ENCODE peak calls at places on chromosomes 2 and 18, in four cellular contexts. G is H1, F is neuronal stem cell, O is IMR-90. E is an unnamed sample.

GRCh38 chr2:11738589-11739436 is 7.6 kb upstream of the LPIN1 start:
- DNase-seq in F (no peak), O (peak; percentile 87), G (no peak), E (peak; percentile 78)

GRCh38 chr2:203018181-203018580 is 3.5 kb downstream of the NBEAL1 start:
- DNase-seq in F (no peak), G (no peak), O (peak; percentile 38), E (no peak)

GRCh38 chr2:188677182-188677581 is 297.0 kb upstream of the COL3A1 start:
- DNase-seq in G (no peak), O (peak; percentile 6), F (no peak), E (no peak)

GRCh38 chr2:38074047-38074774 is 1.7 kb downstream of the CYP1B1 start:
- DNase-seq in G (no peak), F (no peak), O (no peak), E (peak; percentile 62)

GRCh38 chr2:95121150-95121494 is 486 bp downstream of the MRPS5 start:
- DNase-seq in G (no peak), F (no peak), O (peak; percentile 17), E (no peak)

GRCh38 chr2:105802587-105802986 is 57.9 kb downstream of the NCK2 start:
- DNase-seq in O (no peak), G (no peak), F (no peak), E (no peak)

GRCh38 chr2:26907416-26907815 is 59.5 kb downstream of the DPYSL5 start:
- DNase-seq in G (no peak), F (no peak), O (no peak), E (no peak)

GRCh38 chr2:72211359-72211758 is 63.7 kb upstream of the CYP26B1 start:
- DNase-seq in O (no peak), F (no peak), G (no peak), E (no peak)

GRCh38 chr18:77765468-77765867 is 515.8 kb downstream of the GALR1 start:
- DNase-seq in F (peak; percentile 39), G (no peak), O (no peak), E (peak; percentile 56)

GRCh38 chr18:30683836-30684235 is 358.7 kb downstream of the DSC3 start:
- DNase-seq in G (no peak), O (no peak), F (no peak), E (no peak)

GRCh38 chr2:69226886-69227285 is 160.1 kb downstream of the GFPT1 start:
- DNase-seq in G (no peak), F (no peak), O (no peak), E (no peak)

GRCh38 chr18:27278131-27278530 is 93.0 kb upstream of the CHST9 start:
- DNase-seq in O (no peak), G (no peak), F (no peak), E (no peak)

GRCh38 chr2:176269319-176270099 is at the start of gene MTX2:
- DNase-seq in F (peak; percentile 69), O (peak; percentile 57), G (peak; percentile 38), E (peak; percentile 88)

GRCh38 chr2:85577386-85578242 is at the start of gene VAMP8:
- DNase-seq in G (peak; percentile 53), F (no peak), O (no peak), E (peak; percentile 86)

GRCh38 chr18:79875531-79875919 is 75.9 kb downstream of the SLC66A2 start:
- DNase-seq in F (no peak), G (no peak), O (no peak), E (no peak)

GRCh38 chr2:20365249-20365817 is 14.7 kb upstream of the PUM2 start:
- DNase-seq in F (no peak), O (peak; percentile 87), G (no peak), E (no peak)

GRCh38 chr2:134411828-134412638 is 158.2 kb downstream of the MGAT5 start:
- DNase-seq in O (peak; percentile 86), G (peak; percentile 39), F (peak; percentile 63), E (peak; percentile 88)

GRCh38 chr2:6297238-6297637 is 568.5 kb downstream of the CMPK2 start:
- DNase-seq in O (no peak), G (no peak), F (no peak), E (no peak)

GRCh38 chr2:108243566-108243965 is 3.8 kb downstream of the SULT1C3 start:
- DNase-seq in F (no peak), G (no peak), O (no peak), E (no peak)

GRCh38 chr2:28630341-28630740 is 121.3 kb upstream of the PPP1CB start:
- DNase-seq in O (no peak), G (no peak), F (no peak), E (no peak)

GRCh38 chr2:205659922-205660321 is 22.4 kb upstream of the NRP2 start:
- DNase-seq in G (no peak), F (no peak), O (no peak), E (no peak)

GRCh38 chr18:53566622-53567021 is 657.8 kb downstream of the MBD2 start:
- DNase-seq in F (no peak), G (no peak), O (no peak), E (peak; percentile 30)
- H2BK15ac ChIP-seq in F (no peak overlapping the region), G (no peak overlapping the region), O (no peak overlapping the region), E (no peak overlapping the region)

DNA sequence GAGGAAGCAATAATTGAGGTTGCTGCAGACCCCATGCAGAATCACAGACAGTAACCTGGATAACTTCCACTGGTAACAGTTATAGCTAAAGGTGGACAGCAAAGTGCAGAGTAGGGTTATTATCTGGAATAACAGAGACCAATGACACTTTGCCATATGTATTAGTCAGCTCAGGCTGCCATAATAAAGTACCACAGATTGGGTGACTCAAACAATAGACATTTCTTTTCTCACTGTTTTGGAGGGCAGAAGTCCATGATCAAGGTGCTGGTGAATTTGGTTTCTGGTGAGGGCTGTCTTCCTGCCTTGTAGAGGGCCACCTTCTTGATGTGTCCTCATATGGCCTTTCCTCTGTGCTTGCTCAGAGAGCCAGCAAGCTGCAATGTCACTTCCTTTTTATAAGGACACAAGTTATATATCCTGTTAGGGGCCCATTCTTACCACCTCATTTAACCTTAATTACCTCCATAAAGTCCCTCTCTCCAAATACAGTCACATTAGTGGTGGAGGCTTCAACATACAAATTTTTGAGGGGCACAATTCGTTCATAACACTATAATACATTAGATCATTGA is 191.0 kb upstream of the LRP1B start:
- DNase-seq in O (no peak), F (no peak), G (no peak), E (no peak)
- H3K36me3 ChIP-seq in O (no peaks in the 10 kb centered on the region), F (no peaks in the 10 kb centered on the region), G (no peaks in the 10 kb centered on the region), E (no peaks in the 10 kb centered on the region)

GRCh38 chr2:217954469-217954868 is 48.3 kb downstream of the TNS1 start:
- DNase-seq in G (no peak), O (no peak), F (no peak), E (no peak)

GRCh38 chr2:217952409-217952808 is 50.4 kb downstream of the TNS1 start:
- DNase-seq in G (no peak), F (no peak), O (no peak), E (no peak)

GRCh38 chr2:217953011-217953481 is 49.7 kb downstream of the TNS1 start:
- DNase-seq in O (no peak), F (no peak), G (no peak), E (no peak)

GRCh38 chr2:217954051-217954450 is 48.7 kb downstream of the TNS1 start:
- DNase-seq in O (no peak), G (no peak), F (no peak), E (no peak)

GRCh38 chr2:217953531-217953932 is 49.3 kb downstream of the TNS1 start:
- DNase-seq in F (no peak), O (no peak), G (no peak), E (no peak)
- H2BK15ac ChIP-seq in F (peak overlapping the region; percentile 20), O (no peak overlapping the region), G (no peak overlapping the region), E (no peak overlapping the region)

DNA sequence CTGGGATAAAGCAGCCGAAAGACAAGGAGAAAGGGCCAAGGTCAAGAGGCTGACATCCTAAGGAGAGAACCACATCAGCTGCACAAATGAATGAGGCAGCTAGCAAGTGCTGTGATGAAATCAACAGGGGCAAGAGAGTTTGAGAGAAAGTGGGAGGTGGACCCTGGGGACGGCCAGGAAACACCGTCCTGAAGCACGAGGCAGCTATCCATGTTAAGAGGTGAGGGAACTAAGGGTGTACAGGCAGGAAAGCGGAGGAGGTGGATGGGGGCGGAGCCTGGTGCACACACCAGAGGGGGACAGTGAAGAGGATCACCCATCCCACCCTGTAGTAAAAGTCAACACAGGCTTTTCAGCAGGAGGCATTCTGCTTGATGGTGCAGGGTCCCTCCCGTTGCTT is 52.4 kb downstream of the HDLBP start:
- DNase-seq in F (no peak), G (no peak), O (no peak), E (no peak)
- H3K36me3 ChIP-seq in F (peaks cover 39% of the 10 kb centered on the region), G (peaks cover 25% of the 10 kb centered on the region), O (peaks cover 72% of the 10 kb centered on the region), E (peaks cover 22% of the 10 kb centered on the region)

GRCh38 chr2:102061962-102062795 is 70.4 kb downstream of the IL1R2 start:
- DNase-seq in G (no peak), O (peak; percentile 78), F (no peak), E (no peak)
- H2BK15ac ChIP-seq in G (no peak overlapping the region), O (peak overlapping the region; percentile 57), F (no peak overlapping the region), E (no peak overlapping the region)

DNA sequence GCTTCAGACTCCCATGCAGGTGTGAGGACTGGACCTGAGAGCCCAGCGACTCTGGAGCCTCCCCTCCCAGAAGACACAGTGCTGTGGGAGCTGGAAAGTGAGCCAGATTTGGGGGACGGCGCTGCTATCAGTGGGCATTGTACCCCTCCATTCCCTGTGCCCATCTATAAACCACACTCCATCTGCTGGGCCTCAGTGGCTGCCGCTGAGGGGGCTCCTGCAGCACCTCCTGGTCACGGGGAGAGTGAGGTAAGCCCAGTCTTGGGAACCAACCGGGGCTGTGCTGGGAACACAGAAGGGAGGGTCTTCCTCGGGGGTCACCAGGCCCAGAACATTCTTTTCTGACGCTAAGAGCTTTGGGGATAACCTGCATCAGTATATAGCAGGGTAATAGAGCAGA is 9.5 kb downstream of the PSD4 start:
- DNase-seq in O (no peak), G (no peak), F (no peak), E (no peak)
- H3K36me3 ChIP-seq in O (no peaks in the 10 kb centered on the region), G (no peaks in the 10 kb centered on the region), F (no peaks in the 10 kb centered on the region), E (no peaks in the 10 kb centered on the region)

GRCh38 chr2:168796090-168796577 is 6.3 kb upstream of the NOSTRIN start:
- DNase-seq in O (no peak), G (no peak), F (no peak), E (no peak)
- H2BK15ac ChIP-seq in O (no peak overlapping the region), G (peak overlapping the region; percentile 48), F (no peak overlapping the region), E (no peak overlapping the region)

GRCh38 chr18:32122039-32122438 is 30.4 kb downstream of the RNF138 start:
- DNase-seq in O (no peak), G (no peak), F (no peak), E (no peak)
- H3K36me3 ChIP-seq in O (peaks cover 2% of the 10 kb centered on the region), G (peaks cover 2% of the 10 kb centered on the region), F (peaks cover 2% of the 10 kb centered on the region), E (no peaks in the 10 kb centered on the region)

GRCh38 chr2:168392797-168393196 is 63.3 kb upstream of the CERS6 start:
- DNase-seq in G (no peak), F (no peak), O (no peak), E (no peak)
- H2BK15ac ChIP-seq in G (no peak overlapping the region), F (no peak overlapping the region), O (no peak overlapping the region), E (no peak overlapping the region)